ENCODE peak calls at places on chromosome 6, in six cellular contexts. S, G, Y, Q, O and I are unnamed samples.

GRCh38 chr6:40796280-40797223 is 209.4 kb upstream of the LRFN2 start:
- DNase-seq in S (no peak), G (no peak), Y (no peak), Q (no peak), O (peak), I (no peak)

GRCh38 chr6:54291146-54291545 is 17.1 kb upstream of the TINAG start:
- DNase-seq in S (peak), G (no peak), Y (no peak), Q (no peak), O (no peak), I (peak)

GRCh38 chr6:30955367-30956042 is 14.7 kb downstream of the MUCL3 start:
- DNase-seq in S (peak), G (no peak), Y (no peak), Q (peak), O (peak), I (no peak)

GRCh38 chr6:26421259-26422144 is 18.8 kb upstream of the BTN3A3 start:
- DNase-seq in S (peak), G (peak), Y (peak), Q (peak), O (peak), I (peak)

GRCh38 chr6:124056884-124057283 is 253.2 kb downstream of the NKAIN2 start:
- DNase-seq in S (no peak), G (no peak), Y (no peak), Q (no peak), O (no peak), I (no peak)

GRCh38 chr6:132736239-132736638 is 21.5 kb downstream of the VNN2 start:
- DNase-seq in S (no peak), G (no peak), Y (no peak), Q (no peak), O (no peak), I (peak)

GRCh38 chr6:106512958-106513480 is 116.3 kb downstream of the RTN4IP1 start:
- DNase-seq in S (no peak), G (no peak), Y (no peak), Q (no peak), O (no peak), I (no peak)

GRCh38 chr6:117938324-117938995 is 31.4 kb downstream of the SLC35F1 start:
- DNase-seq in S (no peak), G (no peak), Y (no peak), Q (no peak), O (no peak), I (no peak)

GRCh38 chr6:439681-440167 is 48.2 kb downstream of the IRF4 start:
- DNase-seq in S (no peak), G (no peak), Y (no peak), Q (no peak), O (no peak), I (no peak)

GRCh38 chr6:137415127-137415833 is 78.9 kb downstream of the OLIG3 start:
- DNase-seq in S (peak), G (no peak), Y (peak), Q (peak), O (peak), I (peak)

GRCh38 chr6:149335924-149336323 is 18.4 kb downstream of the TAB2 start:
- DNase-seq in S (peak), G (no peak), Y (no peak), Q (no peak), O (no peak), I (peak)

GRCh38 chr6:82959385-82959941 is 106.2 kb downstream of the UBE3D start:
- DNase-seq in S (no peak), G (no peak), Y (no peak), Q (no peak), O (no peak), I (no peak)